ENCODE peak calls at places on chromosomes 2 and 18, in six cellular contexts. U, W, H, A, L and O are unnamed samples.

GRCh38 chr2:230362030-230362691 is 35.2 kb downstream of the SP140L start:
- DNase-seq in U (no peak), W (no peak), H (no peak), A (no peak), L (no peak), O (no peak)

GRCh38 chr2:227460833-227461232 is 11.1 kb upstream of the AGFG1 start:
- DNase-seq in U (no peak), W (no peak), H (no peak), A (no peak), L (no peak), O (no peak)

GRCh38 chr2:215764441-215765048 is 248.8 kb downstream of the MREG start:
- DNase-seq in U (no peak), W (no peak), H (no peak), A (no peak), L (no peak), O (no peak)

GRCh38 chr2:120434909-120435308 is 89.0 kb downstream of the INHBB start:
- DNase-seq in U (no peak), W (peak; percentile 56), H (no peak), A (peak; percentile 49), L (no peak), O (no peak)

GRCh38 chr2:238728322-238729260 is 119.3 kb upstream of the TWIST2 start:
- DNase-seq in U (no peak), W (no peak), H (peak; percentile 85), A (no peak), L (no peak), O (no peak)

GRCh38 chr2:186670831-186671230 is 23.0 kb upstream of the FAM171B start:
- DNase-seq in U (no peak), W (no peak), H (no peak), A (no peak), L (no peak), O (no peak)

GRCh38 chr2:240850026-240850425 is 18.6 kb upstream of the AGXT start:
- DNase-seq in U (no peak), W (peak; percentile 60), H (no peak), A (peak; percentile 38), L (no peak), O (no peak)

GRCh38 chr2:17262854-17263253 is 255.4 kb downstream of the RAD51AP2 start:
- DNase-seq in U (no peak), W (no peak), H (no peak), A (no peak), L (no peak), O (no peak)

GRCh38 chr2:54599326-54599710 is 124.1 kb upstream of the EML6 start:
- DNase-seq in U (no peak), W (no peak), H (no peak), A (no peak), L (no peak), O (no peak)

GRCh38 chr2:39403311-39403710 is 33.8 kb downstream of the MAP4K3 start:
- DNase-seq in U (no peak), W (no peak), H (no peak), A (no peak), L (no peak), O (no peak)

GRCh38 chr18:71998547-71998946 is 545.6 kb downstream of the CBLN2 start:
- DNase-seq in U (peak; percentile 53), W (no peak), H (no peak), A (no peak), L (no peak), O (no peak)

DNA sequence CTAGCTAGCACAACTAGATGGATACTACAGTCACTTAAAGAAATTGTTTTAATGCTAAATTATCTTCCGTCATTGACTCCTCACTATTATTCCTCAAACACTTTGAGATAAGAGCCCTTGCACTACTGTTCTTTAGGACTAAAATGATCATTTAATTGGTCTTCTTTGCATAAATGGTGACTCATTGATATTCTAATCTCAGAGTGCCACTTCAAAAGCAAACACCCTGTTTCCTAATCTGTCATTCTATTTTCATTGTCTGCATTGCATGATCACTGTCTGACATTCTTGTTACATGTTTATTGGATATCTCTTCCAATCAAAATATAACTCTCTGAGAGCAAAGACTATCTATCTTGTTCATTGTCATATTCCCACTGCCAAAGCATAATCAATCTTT is 313.9 kb downstream of the EXOC6B start:
- DNase-seq in U (no peak), W (no peak), H (no peak), A (no peak), L (no peak), O (no peak)
- TF ChIP-seq POLR2AphosphoS5 in U (no peak), W (no peak), H (no peak), A (no peak), L (no peak), O (no peak)

GRCh38 chr2:14633031-14633430 is 514 bp downstream of the LRATD1 start:
- DNase-seq in U (no peak), W (no peak), H (no peak), A (peak; percentile 46), L (no peak), O (no peak)

GRCh38 chr2:14632133-14632936 is at the start of gene LRATD1:
- DNase-seq in U (peak; percentile 50), W (peak; percentile 73), H (peak; percentile 93), A (peak; percentile 95), L (no peak), O (no peak)

GRCh38 chr2:14634885-14635871 is 2.7 kb downstream of the LRATD1 start:
- DNase-seq in U (no peak), W (peak; percentile 73), H (peak; percentile 89), A (peak; percentile 89), L (no peak), O (no peak)

GRCh38 chr2:14634223-14634884 is 1.8 kb downstream of the LRATD1 start:
- DNase-seq in U (peak; percentile 11), W (peak; percentile 72), H (peak; percentile 89), A (peak; percentile 94), L (no peak), O (no peak)

DNA sequence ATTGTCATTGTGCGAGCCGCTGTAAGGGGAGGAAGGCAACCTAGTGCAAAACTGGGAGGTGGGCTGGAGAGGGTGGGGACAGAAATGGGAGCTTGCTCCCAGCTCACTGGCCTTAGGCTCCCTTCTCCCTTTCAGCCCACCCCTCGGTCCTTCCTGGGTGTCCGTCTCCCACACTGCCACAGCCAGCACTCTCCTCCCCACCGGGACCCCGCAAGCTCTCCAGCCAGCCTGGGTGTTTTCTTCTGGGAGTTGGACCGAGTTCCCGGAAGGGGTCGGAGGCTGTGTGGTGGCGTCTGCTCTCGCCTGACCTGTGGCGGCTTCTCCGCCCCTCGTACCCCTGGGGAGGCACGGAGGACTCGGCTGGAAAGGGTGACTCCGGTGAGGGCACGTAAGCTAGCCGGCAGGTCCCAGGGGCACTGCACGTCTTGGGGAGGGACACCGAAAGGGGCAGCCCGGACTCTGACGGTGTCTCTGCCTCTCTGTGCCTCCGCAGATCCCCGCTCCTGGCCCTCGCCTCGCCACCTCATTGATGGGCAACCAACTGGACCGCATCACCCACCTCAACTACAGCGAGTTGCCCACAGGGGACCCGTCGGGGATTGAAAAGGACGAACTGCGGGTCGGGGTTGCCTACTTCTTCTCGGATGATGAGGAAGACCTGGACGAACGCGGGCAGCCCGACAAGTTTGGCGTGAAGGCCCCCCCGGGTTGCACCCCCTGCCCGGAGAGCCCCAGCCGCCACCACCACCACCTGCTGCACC is 1.1 kb downstream of the LRATD1 start:
- DNase-seq in U (no peak), W (no peak), H (peak; percentile 67), A (peak; percentile 75), L (no peak), O (no peak)
- TF ChIP-seq POLR2AphosphoS5 in U (no peak), W (no peak), H (no peak), A (no peak), L (no peak), O (no peak)

GRCh38 chr2:134200024-134200423 is 53.8 kb upstream of the MGAT5 start:
- DNase-seq in U (no peak), W (no peak), H (no peak), A (no peak), L (no peak), O (no peak)
- TF ChIP-seq POLR2AphosphoS5 in U (no peak), W (no peak), H (no peak), A (no peak), L (no peak), O (no peak)

GRCh38 chr2:152729844-152730243 is 11.4 kb downstream of the ARL6IP6 start:
- DNase-seq in U (no peak), W (no peak), H (no peak), A (no peak), L (no peak), O (no peak)

GRCh38 chr2:152730591-152731333 is 12.3 kb downstream of the ARL6IP6 start:
- DNase-seq in U (no peak), W (no peak), H (no peak), A (no peak), L (no peak), O (peak; percentile 73)
- TF ChIP-seq POLR2AphosphoS5 in U (no peak), W (peak; percentile 38), H (no peak), A (no peak), L (no peak), O (peak; percentile 58)

DNA sequence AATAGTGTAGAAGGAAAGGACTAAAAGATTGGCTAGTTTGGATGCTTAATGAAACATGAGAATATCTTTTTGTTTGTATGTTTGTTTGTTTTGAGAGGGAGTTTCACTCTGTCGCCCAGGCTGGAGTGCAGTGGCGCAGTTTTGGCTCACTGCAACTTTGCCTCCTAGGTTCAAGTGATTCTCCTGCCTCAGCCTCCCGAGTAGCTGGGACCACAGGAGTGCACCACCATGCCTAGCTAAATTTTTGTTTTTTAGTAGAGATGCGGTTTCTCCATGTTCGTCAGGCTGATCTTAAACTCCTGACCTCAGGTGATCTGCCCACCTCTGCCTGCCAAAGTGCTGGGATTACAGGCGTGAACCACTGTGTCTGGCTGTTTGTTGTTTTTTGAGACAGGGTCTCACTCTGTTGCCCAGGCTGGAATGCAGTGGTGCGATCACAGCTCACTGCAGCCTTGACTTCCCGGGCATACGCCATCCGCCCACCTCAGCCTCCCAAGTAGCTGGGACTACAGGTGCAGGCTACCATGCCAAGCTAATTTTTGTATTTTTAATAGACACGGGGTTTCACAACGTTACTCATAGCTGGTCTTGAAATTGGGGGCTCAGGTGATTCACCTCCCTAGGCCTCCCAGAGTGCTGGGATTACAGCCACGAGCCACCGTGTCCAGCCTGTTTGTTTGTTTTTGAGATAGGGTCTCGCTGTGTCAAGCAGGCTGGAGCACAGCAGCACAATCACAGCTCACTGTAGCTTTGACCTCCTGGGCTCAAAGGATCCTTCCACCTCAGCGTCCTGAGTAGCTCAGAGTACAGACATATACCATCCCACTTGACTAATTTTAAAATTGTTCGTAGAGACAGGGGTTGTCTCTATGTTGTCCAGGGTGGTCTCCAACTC is 209.2 kb downstream of the MYCN start:
- DNase-seq in U (no peak), W (no peak), H (no peak), A (no peak), L (no peak), O (no peak)
- TF ChIP-seq POLR2AphosphoS5 in U (no peak), W (no peak), H (no peak), A (no peak), L (no peak), O (no peak)

DNA sequence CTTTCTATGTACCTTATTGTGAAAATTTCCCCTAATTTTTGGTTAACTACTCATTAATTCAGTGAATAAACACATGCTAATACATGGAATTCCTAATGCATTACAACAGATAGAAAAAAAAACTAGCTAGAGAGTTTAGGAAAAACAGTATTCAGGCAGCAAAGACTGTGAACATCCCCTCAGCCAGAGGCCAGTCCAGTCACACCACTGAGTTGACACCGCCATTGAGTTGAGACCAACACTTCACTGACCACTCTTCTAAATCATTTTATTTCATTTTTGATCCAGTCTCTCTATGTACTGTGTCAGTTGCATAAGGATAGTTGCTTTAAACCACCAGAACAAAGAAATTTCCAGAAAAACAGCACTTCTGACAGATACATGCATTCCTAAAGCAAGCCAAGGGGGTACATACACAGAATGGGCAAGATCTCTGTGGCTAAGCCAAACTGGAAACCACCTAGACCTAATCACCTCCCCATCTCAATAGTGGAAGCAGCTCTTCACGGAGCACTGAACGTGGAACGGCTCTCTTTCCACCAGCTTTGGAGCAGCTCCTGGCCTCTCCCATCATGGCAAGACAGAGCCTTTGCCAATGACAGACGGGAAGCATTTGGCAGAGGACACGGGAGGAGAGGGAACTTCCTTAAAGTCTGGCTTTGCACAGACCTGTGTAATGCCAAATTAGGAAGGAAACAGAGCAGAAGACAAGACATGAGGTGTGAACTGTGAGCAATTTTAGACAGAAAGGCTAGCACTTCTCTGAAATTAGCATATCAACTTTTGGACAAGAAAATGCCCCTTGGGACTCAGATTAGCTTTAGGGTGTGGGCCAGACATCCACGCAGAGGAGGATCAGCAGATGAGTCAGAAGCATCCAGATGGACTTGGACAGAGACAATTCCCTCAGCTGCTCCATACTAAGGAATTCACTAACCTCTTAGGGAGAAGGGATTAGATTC is 36.4 kb downstream of the CACNB4 start:
- DNase-seq in U (no peak), W (no peak), H (peak; percentile 74), A (no peak), L (no peak), O (no peak)
- TF ChIP-seq POLR2AphosphoS5 in U (no peak), W (no peak), H (no peak), A (no peak), L (no peak), O (no peak)